ENCODE peak calls at places on chromosomes 16 and 17, in six cellular contexts. L, H, M, S, F and O are unnamed samples.

GRCh38 chr17:28427372-28427771 is 21.4 kb upstream of the SLC46A1 start:
- DNase-seq in L (no peak), H (no peak), M (peak), S (no peak), F (no peak), O (no peak)

GRCh38 chr17:2122641-2123302 is 67.9 kb downstream of the HIC1 start:
- DNase-seq in L (peak), H (peak), M (peak), S (no peak), F (peak), O (peak)

GRCh38 chr16:66752379-66752778 is 970 bp upstream of the DYNC1LI2 start:
- DNase-seq in L (no peak), H (no peak), M (no peak), S (no peak), F (no peak), O (no peak)

GRCh38 chr16:3597676-3598075 is 13.7 kb downstream of the SLX4 start:
- DNase-seq in L (no peak), H (no peak), M (no peak), S (no peak), F (no peak), O (no peak)

GRCh38 chr17:82239401-82239925 is 10.6 kb downstream of the SLC16A3 start:
- DNase-seq in L (no peak), H (peak), M (no peak), S (no peak), F (no peak), O (no peak)

GRCh38 chr17:21090889-21091618 is 35.7 kb upstream of the DHRS7B start:
- DNase-seq in L (no peak), H (no peak), M (peak), S (no peak), F (no peak), O (peak)

GRCh38 chr17:44916781-44917241 is 1.5 kb upstream of the GFAP start:
- DNase-seq in L (no peak), H (no peak), M (peak), S (no peak), F (peak), O (no peak)

GRCh38 chr17:48429638-48430586 is at the start of gene SKAP1:
- DNase-seq in L (peak), H (no peak), M (no peak), S (peak), F (no peak), O (no peak)

GRCh38 chr17:57466042-57466471 is 209.7 kb downstream of the MSI2 start:
- DNase-seq in L (peak), H (no peak), M (no peak), S (no peak), F (no peak), O (no peak)

GRCh38 chr17:8988263-8988662 is 22.8 kb upstream of the PIK3R5 start:
- DNase-seq in L (no peak), H (no peak), M (no peak), S (no peak), F (no peak), O (no peak)

GRCh38 chr16:27199747-27200146 is 3.6 kb upstream of the KDM8 start:
- DNase-seq in L (no peak), H (no peak), M (no peak), S (peak), F (no peak), O (peak)

GRCh38 chr16:89922477-89922883 is 662 bp upstream of the TUBB3 start:
- DNase-seq in L (peak), H (peak), M (peak), S (no peak), F (peak), O (peak)

DNA sequence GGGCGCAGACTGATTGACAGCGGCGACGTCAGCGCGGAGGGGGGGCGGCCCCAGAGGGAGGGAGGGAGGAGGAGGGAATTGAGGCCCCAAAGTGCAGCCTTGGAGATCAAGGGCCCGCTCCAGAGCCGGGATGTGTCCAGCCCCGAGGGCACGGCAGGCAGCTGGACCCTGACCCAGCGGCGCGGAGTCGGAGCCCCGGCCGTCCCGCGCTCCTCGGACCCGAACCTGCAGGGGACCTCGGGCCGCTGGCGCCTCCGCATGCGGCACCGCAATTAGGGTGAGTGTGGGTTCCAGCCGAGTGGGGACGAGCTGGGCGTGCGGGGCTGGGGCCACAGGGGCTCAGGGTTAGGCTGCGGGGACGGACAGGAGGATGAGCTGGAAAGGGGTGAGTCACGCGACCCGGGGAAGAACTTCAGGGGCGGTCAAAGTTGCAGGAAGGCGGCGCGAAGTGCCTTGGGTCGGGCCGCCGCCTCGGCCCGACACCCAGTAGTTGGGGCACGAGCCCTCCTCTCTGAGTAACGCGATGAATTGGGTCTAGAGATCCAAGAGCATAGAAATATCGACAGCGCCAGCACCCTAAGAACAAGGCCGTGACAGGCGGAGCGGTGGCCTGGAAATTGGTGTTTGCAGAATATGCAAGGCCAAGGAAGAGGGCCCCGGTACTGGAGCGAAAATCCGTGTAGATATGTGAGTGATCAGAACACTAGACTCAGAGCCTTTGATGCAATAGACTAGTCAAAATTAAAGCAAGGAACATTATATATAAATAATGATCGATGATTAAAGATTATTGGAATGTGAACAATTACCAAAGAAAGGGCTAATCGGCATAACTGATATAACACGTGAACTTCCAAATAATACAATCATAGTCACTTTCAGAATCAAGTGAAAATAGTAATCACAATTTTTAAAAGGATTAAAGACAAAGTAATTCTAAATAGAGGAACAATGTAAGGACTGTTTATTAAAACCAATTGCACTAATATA is at the start of gene TBX4:
- DNase-seq in L (peak), H (no peak), M (peak), S (no peak), F (no peak), O (no peak)
- H3K4me3 ChIP-seq in L (peak), H (no peak), M (peak), S (no peak), F (no peak), O (no peak)

DNA sequence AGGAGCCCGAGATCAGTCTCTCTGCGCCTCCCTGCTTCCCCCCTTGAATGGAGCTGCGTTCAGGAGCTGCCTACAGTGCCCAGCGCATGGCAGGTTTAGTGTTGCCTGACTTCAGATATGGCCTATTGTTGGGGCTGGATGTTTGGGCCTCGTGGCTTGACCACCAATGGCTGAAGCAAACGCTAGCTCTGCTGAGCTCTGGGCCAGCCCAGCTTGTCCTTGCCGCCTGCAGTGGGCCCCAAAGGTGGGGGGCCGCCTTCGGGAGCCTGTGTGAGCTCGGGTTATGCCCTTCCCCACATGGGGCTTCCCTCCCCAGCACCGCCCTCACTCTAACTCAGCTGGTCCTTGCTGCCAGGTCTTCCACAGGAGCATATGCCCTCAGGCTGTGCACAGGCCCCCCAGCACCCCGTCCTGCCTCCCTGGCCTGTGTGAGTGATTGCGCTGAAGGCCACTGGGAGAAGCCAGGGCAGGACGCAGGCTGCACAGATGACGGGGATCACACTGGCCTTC is 2.0 kb upstream of the METTL26 start:
- DNase-seq in L (no peak), H (no peak), M (no peak), S (no peak), F (no peak), O (no peak)
- H3K4me3 ChIP-seq in L (no peak), H (no peak), M (no peak), S (no peak), F (no peak), O (no peak)

GRCh38 chr17:3558603-3559269 is 1.1 kb upstream of the TRPV3 start:
- DNase-seq in L (no peak), H (no peak), M (peak), S (peak), F (no peak), O (peak)
- H3K4me3 ChIP-seq in L (no peak), H (no peak), M (no peak), S (peak), F (no peak), O (no peak)

GRCh38 chr17:36544320-36545092 is at the start of gene GGNBP2:
- DNase-seq in L (peak), H (peak), M (peak), S (peak), F (peak), O (peak)
- H3K4me3 ChIP-seq in L (peak), H (peak), M (peak), S (peak), F (peak), O (peak)

GRCh38 chr17:43905400-43905984 is 1.8 kb downstream of the MPP2 start:
- DNase-seq in L (peak), H (no peak), M (no peak), S (no peak), F (no peak), O (no peak)
- H3K4me3 ChIP-seq in L (peak), H (peak), M (no peak), S (no peak), F (peak), O (no peak)

GRCh38 chr17:79936661-79937434 is 97.6 kb upstream of the CBX4 start:
- DNase-seq in L (no peak), H (no peak), M (no peak), S (peak), F (no peak), O (no peak)
- H3K4me3 ChIP-seq in L (no peak), H (no peak), M (no peak), S (no peak), F (no peak), O (no peak)

GRCh38 chr17:56109811-56110210 is 43.5 kb upstream of the ANKFN1 start:
- DNase-seq in L (no peak), H (no peak), M (no peak), S (no peak), F (no peak), O (no peak)
- H3K4me3 ChIP-seq in L (no peak), H (no peak), M (no peak), S (no peak), F (no peak), O (no peak)